ENCODE peak calls at places on chromosome X, in ten cellular contexts. K, O, T, D, Y, X, M, U, L and S are unnamed samples.

GRCh38 chrX:22323541-22323940 is 50.8 kb downstream of the CBLL2 start:
- DNase-seq in K (no peak), O (no peak), T (peak; percentile 69), D (peak; percentile 52), Y (peak; percentile 57), X (no peak), M (peak; percentile 33), U (no peak), L (peak; percentile 75), S (no peak)

GRCh38 chrX:139932077-139932900 is 564 bp downstream of the ATP11C start:
- DNase-seq in K (peak; percentile 51), O (peak; percentile 44), T (peak; percentile 36), D (no peak), Y (peak; percentile 35), X (peak; percentile 92), M (peak; percentile 34), U (peak; percentile 85), L (peak; percentile 30), S (no peak)

GRCh38 chrX:29841750-29842149 is 373.6 kb upstream of the MAGEB2 start:
- DNase-seq in K (no peak), O (no peak), T (peak; percentile 0), D (peak; percentile 52), Y (no peak), X (no peak), M (peak; percentile 13), U (no peak), L (no peak), S (no peak)

GRCh38 chrX:38627683-38628082 is 66.3 kb downstream of the TSPAN7 start:
- DNase-seq in K (no peak), O (no peak), T (peak; percentile 31), D (peak; percentile 22), Y (peak; percentile 19), X (no peak), M (peak; percentile 0), U (peak; percentile 38), L (peak; percentile 2), S (no peak)

GRCh38 chrX:39815621-39816020 is 282.1 kb downstream of the BCOR start:
- DNase-seq in K (no peak), O (no peak), T (no peak), D (no peak), Y (no peak), X (no peak), M (no peak), U (peak; percentile 57), L (no peak), S (no peak)

GRCh38 chrX:94932278-94932965 is 1258.4 kb downstream of the FAM133A start:
- DNase-seq in K (no peak), O (no peak), T (no peak), D (no peak), Y (no peak), X (no peak), M (no peak), U (no peak), L (no peak), S (no peak)

GRCh38 chrX:54492340-54492739 is 3.7 kb downstream of the FGD1 start:
- DNase-seq in K (no peak), O (peak; percentile 39), T (peak; percentile 66), D (peak; percentile 48), Y (no peak), X (no peak), M (peak; percentile 73), U (no peak), L (peak; percentile 47), S (no peak)

GRCh38 chrX:27918799-27919198 is 62.5 kb downstream of the DCAF8L1 start:
- DNase-seq in K (no peak), O (no peak), T (peak; percentile 42), D (no peak), Y (peak; percentile 6), X (no peak), M (no peak), U (no peak), L (peak; percentile 55), S (no peak)

GRCh38 chrX:73851014-73852009 is 288.3 kb downstream of the CHIC1 start:
- DNase-seq in K (no peak), O (peak; percentile 89), T (no peak), D (peak; percentile 94), Y (peak; percentile 95), X (peak; percentile 90), M (no peak), U (peak; percentile 70), L (no peak), S (no peak)

DNA sequence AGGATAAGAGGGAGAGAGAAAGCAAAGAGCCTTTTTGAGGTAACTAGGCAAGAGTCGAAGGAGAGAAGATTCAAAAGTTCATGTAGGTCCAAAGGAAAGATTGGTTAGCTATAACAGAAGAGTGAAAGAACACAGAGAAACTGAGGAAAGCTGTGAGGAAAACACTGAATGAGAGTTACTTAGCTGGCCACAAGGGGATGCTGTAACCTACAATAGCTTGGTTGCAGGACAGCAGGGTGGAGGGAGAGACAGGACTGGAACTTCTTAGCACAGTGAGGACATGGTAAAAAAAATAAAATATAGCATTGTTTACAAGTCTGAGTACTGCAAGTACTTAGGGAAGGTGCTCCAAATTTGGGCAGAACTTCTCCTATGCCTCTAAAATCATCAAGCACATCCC is 48.3 kb downstream of the RAI2 start:
- DNase-seq in K (no peak), O (no peak), T (peak; percentile 10), D (no peak), Y (no peak), X (no peak), M (no peak), U (peak; percentile 22), L (peak; percentile 64), S (no peak)
- TF ChIP-seq CTCF in K (peak; percentile 72), O (peak; percentile 76), T (peak; percentile 54), D (peak; percentile 58), Y (peak; percentile 73), X (no peak), M (peak; percentile 22), U (peak; percentile 43), L (peak; percentile 75), S (peak; percentile 84)

GRCh38 chrX:20421275-20421674 is 154.6 kb upstream of the RPS6KA3 start:
- DNase-seq in K (no peak), O (no peak), T (no peak), D (no peak), Y (no peak), X (no peak), M (no peak), U (no peak), L (no peak), S (no peak)
- H3K4me3 ChIP-seq in K (no peak overlapping the region), O (no peak overlapping the region), T (no peak overlapping the region), D (no peak overlapping the region), Y (no peak overlapping the region), X (no peak overlapping the region), M (no peak overlapping the region), U (no peak overlapping the region), L (no peak overlapping the region), S (no peak overlapping the region)

GRCh38 chrX:257681-258289 is 23.4 kb upstream of the PLCXD1 start:
- DNase-seq in K (no peak), O (no peak), T (no peak), D (no peak), Y (no peak), X (peak; percentile 67), M (no peak), U (no peak), L (no peak), S (no peak)
- TF ChIP-seq CTCF in K (no peak), O (no peak), T (no peak), D (no peak), Y (no peak), X (no peak), M (no peak), U (no peak), L (no peak), S (no peak)

DNA sequence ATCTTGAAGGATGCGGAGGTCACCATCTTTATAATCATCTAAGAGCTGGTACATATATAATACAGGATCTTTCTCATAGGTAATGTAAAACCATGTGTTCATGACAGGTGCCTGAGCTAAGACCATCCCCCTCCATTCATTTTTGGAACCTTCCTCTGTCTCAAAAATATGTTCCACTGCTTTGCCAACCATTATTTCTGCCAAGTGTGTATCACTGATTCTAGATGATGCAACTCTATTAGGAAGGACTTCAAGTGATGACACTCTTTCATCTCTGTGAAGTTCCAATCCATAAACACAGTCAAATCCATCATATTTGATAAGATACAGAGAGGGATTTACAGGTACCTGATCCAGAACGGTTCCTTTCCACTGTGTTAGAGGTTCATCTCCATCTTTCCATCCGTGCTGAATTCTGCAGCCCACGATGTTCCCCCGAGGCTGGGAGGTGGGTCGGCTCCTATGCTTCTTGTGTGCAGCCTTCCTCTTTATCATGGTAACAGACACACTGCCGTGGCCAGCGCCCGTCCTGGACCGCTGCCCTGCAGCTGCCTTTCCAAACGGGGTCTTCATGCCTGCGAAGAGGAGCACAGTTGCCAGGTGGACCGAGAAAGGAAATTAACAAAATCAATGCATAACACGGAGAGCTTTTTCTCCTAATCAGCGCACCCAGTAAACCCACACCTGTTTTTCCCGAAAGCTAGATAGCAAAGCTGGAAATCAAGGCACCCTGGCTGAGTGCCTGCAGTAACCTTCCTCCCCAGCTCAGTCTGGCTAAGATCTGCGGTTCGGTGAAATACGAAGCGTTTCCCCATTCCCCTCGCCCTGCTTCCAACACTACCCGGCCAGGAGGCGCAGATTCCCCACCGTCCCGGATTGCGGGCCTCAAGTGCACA is 718 bp downstream of the SPIN3 start:
- DNase-seq in K (peak; percentile 11), O (peak; percentile 15), T (no peak), D (no peak), Y (no peak), X (peak; percentile 54), M (peak; percentile 1), U (peak; percentile 3), L (no peak), S (no peak)
- H3K4me3 ChIP-seq in K (peak overlapping the region; percentile 77), O (peak overlapping the region; percentile 65), T (peak overlapping the region; percentile 69), D (peak overlapping the region; percentile 74), Y (peak overlapping the region; percentile 65), X (peak overlapping the region; percentile 47), M (peak overlapping the region; percentile 75), U (peak overlapping the region; percentile 50), L (peak overlapping the region; percentile 78), S (peak overlapping the region; percentile 82)

DNA sequence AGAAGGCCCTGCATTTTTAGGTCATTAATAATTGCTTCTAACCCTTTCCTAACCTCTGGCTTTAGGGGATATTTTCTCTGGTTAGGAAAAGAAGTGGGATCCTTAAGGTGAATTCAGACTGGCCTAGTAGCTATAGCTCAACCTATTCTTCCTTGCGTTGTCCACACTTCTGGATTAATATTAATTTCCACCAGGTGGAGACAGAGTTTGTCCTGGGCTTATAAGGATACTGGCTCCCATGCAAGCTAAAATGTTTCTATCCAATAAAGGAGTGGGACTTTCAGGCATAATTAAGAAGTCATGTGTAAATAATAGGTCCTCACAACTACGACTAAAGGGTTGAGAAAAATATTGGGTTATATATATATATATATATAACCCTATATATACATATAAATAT is 860.0 kb upstream of the POU3F4 start:
- DNase-seq in K (no peak), O (no peak), T (peak; percentile 18), D (no peak), Y (peak; percentile 6), X (no peak), M (no peak), U (no peak), L (peak; percentile 46), S (no peak)
- TF ChIP-seq CTCF in K (no peak), O (no peak), T (peak; percentile 47), D (no peak), Y (peak; percentile 43), X (no peak), M (no peak), U (no peak), L (no peak), S (peak; percentile 49)

DNA sequence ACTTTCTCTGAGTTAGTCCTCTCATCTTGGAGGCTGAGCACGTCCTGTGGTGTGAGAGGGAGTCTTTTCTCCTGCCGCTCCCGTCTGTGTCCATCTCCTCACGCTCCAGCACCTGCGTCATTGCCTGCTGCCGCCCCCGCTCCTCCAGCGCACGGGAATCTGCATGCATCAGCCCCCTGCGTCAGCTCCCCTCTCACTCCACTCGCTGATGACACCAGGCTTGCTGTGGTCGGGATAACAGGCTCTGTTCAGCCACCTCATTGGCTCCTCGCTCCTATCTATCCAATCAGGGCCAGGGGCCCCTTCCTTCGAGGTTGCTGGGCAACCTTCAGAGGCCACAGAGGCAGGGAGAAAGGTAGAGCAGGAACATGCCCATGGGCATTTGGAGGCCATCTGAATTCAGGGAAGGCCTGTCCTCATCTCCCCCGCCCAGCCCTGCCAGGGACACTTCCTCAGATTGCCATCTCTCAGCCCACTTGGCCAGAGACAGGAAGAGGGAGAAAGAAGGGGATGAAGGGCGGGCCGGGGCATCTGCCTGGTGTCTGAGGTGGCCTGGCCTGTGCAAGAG is 9.3 kb downstream of the ZNF185 start:
- DNase-seq in K (no peak), O (peak; percentile 40), T (no peak), D (peak; percentile 81), Y (no peak), X (no peak), M (peak; percentile 72), U (peak; percentile 41), L (peak; percentile 42), S (no peak)
- H3K4me3 ChIP-seq in K (no peak overlapping the region), O (no peak overlapping the region), T (no peak overlapping the region), D (no peak overlapping the region), Y (no peak overlapping the region), X (no peak overlapping the region), M (no peak overlapping the region), U (no peak overlapping the region), L (no peak overlapping the region), S (no peak overlapping the region)